ENCODE peak calls at places on chromosome 7, in seven cellular contexts. I, R, F, A, X, K and G are unnamed samples. For H3K4me1 and H3K9me2, the result is how much of the 10 kb centered on the place peaks cover.

GRCh38 chr7:95646350-95646749 is 50.0 kb upstream of the PDK4 start:
- DNase-seq in I (peak), R (no peak), F (no peak), A (no peak), X (no peak), K (no peak), G (no peak)

GRCh38 chr7:116616555-116617059 is 55.4 kb upstream of the MET start:
- DNase-seq in I (no peak), R (peak), F (peak), A (peak), X (no peak), K (no peak), G (no peak)

GRCh38 chr7:76000566-76000965 is 6.2 kb upstream of the TMEM120A start:
- DNase-seq in I (no peak), R (no peak), F (no peak), A (no peak), X (no peak), K (no peak), G (no peak)

GRCh38 chr7:26078437-26079362 is 73.3 kb upstream of the NFE2L3 start:
- DNase-seq in I (peak), R (peak), F (peak), A (peak), X (peak), K (peak), G (peak)

GRCh38 chr7:111855161-111855841 is 293.0 kb upstream of the IMMP2L start:
- DNase-seq in I (peak), R (peak), F (peak), A (peak), X (peak), K (peak), G (peak)

GRCh38 chr7:146375155-146375554 is 258.6 kb downstream of the CNTNAP2 start:
- DNase-seq in I (no peak), R (no peak), F (no peak), A (no peak), X (no peak), K (peak), G (no peak)

GRCh38 chr7:45919947-45920542 is 1.0 kb downstream of the IGFBP3 start:
- DNase-seq in I (no peak), R (no peak), F (peak), A (no peak), X (no peak), K (no peak), G (no peak)

GRCh38 chr7:17948503-17949238 is 8.4 kb upstream of the SNX13 start:
- DNase-seq in I (no peak), R (no peak), F (peak), A (peak), X (no peak), K (no peak), G (no peak)

GRCh38 chr7:2633538-2634264 is 1.9 kb downstream of the TTYH3 start:
- DNase-seq in I (peak), R (no peak), F (peak), A (peak), X (no peak), K (peak), G (peak)

GRCh38 chr7:1028775-1029636 is 15.3 kb upstream of the GPR146 start:
- DNase-seq in I (peak), R (peak), F (peak), A (peak), X (peak), K (peak), G (no peak)

GRCh38 chr7:11343818-11344413 is 370.2 kb downstream of the PHF14 start:
- DNase-seq in I (peak), R (peak), F (peak), A (peak), X (peak), K (peak), G (peak)

GRCh38 chr7:101373812-101374612 is 11.3 kb downstream of the COL26A1 start:
- DNase-seq in I (peak), R (no peak), F (peak), A (peak), X (no peak), K (no peak), G (no peak)

GRCh38 chr7:105838273-105839141 is 37.9 kb downstream of the ATXN7L1 start:
- DNase-seq in I (no peak), R (peak), F (peak), A (no peak), X (no peak), K (peak), G (no peak)

GRCh38 chr7:103811315-103811714 is 178.1 kb downstream of the RELN start:
- DNase-seq in I (no peak), R (no peak), F (no peak), A (no peak), X (no peak), K (peak), G (no peak)

GRCh38 chr7:98474558-98474957 is 73.7 kb upstream of the BAIAP2L1 start:
- DNase-seq in I (no peak), R (no peak), F (peak), A (no peak), X (no peak), K (no peak), G (no peak)

GRCh38 chr7:102286237-102287081 is at the start of gene SH2B2:
- DNase-seq in I (peak), R (peak), F (peak), A (peak), X (peak), K (peak), G (peak)

GRCh38 chr7:71237945-71238344 is 106.0 kb downstream of the GALNT17 start:
- DNase-seq in I (peak), R (peak), F (no peak), A (no peak), X (no peak), K (no peak), G (no peak)

GRCh38 chr7:90192876-90193765 is 18.4 kb upstream of the STEAP2 start:
- DNase-seq in I (no peak), R (no peak), F (peak), A (no peak), X (no peak), K (no peak), G (no peak)

GRCh38 chr7:134327896-134328295 is 11.2 kb upstream of the SLC35B4 start:
- DNase-seq in I (peak), R (peak), F (peak), A (peak), X (peak), K (peak), G (peak)

GRCh38 chr7:117205856-117206255 is 117.0 kb downstream of the WNT2 start:
- DNase-seq in I (no peak), R (no peak), F (no peak), A (no peak), X (no peak), K (no peak), G (no peak)

GRCh38 chr7:101863598-101863997 is 46.2 kb downstream of the CUX1 start:
- DNase-seq in I (no peak), R (no peak), F (no peak), A (no peak), X (peak), K (no peak), G (peak)

GRCh38 chr7:38171558-38172403 is 6.3 kb upstream of the STARD3NL start:
- DNase-seq in I (no peak), R (no peak), F (no peak), A (no peak), X (no peak), K (no peak), G (no peak)

GRCh38 chr7:156998988-156999610 is 11.4 kb downstream of the MNX1 start:
- DNase-seq in I (no peak), R (peak), F (no peak), A (no peak), X (no peak), K (peak), G (no peak)

GRCh38 chr7:100847360-100847759 is 5.2 kb upstream of the SLC12A9 start:
- DNase-seq in I (no peak), R (no peak), F (no peak), A (no peak), X (no peak), K (no peak), G (no peak)

GRCh38 chr7:87575521-87575920 is 25.2 kb downstream of the ABCB1 start:
- DNase-seq in I (no peak), R (no peak), F (peak), A (peak), X (no peak), K (no peak), G (no peak)

DNA sequence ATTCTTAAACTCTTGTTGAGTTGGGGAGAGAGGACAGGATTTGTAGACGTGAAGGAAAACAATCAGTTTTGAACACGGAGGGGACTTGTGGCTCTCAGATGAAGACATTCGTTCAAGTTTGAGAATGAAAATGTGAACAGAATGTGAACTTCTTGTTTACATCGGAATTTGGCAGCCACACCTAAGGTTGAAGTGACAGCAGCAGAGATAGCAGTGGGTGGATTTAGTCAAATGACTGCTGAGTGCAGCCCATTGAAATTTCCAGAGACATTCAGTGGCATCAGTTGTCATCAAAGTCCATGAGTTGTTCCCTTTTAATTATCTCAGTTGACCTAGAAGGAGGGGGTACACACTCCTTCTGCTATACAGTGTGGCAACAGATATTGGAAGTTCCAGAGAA is 280.0 kb downstream of the SEMA3D start:
- DNase-seq in I (no peak), R (no peak), F (no peak), A (no peak), X (no peak), K (no peak), G (no peak)
- H2AFZ ChIP-seq in I (no peak), R (peak), F (no peak), A (no peak), X (no peak), K (no peak), G (no peak)

DNA sequence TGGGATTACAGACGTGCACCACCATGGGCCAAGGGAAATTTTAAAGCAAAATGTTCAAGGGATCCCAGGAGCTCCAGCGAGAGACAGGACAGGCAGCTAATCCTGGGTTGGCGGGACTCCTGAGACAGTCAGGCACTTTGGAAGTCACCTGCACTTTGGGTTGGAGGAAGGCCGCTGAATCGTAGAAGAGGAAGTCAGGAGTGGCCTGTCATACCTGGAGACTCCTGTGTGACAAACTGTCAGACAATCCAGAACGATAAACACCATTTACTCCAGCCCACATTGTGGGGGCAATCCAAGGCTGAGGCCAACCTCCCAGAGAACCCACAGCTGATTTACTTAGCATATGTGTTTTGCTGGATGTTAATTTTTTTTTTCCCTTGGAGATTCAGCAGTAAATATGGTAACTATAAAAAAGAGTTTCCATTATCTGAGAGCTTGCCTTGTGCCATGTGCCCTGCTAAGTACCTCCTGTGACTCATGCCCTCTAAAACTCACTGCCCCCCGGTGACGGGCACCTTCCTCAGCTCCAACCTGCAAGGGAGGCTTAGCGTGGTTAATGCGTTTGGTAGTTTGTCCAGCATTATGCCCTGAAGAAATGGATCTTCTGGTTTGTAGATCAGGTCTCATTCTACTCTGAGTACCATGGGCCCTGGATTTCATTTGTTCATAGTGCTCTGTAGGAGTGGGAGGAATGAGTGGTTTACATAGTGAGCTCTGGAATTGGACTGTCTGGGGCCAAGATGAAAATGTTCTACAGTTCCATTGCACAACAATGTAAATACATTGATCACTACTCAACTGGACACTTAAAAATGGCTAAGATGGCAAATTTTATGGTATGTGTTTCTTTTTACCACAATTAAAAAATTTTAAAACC is 50.9 kb downstream of the ICA1 start:
- DNase-seq in I (no peak), R (no peak), F (no peak), A (no peak), X (no peak), K (no peak), G (no peak)
- H3K4me1 ChIP-seq in I (under half), R (half or more), F (under half), A (under half), X (under half), K (under half), G (under half)

DNA sequence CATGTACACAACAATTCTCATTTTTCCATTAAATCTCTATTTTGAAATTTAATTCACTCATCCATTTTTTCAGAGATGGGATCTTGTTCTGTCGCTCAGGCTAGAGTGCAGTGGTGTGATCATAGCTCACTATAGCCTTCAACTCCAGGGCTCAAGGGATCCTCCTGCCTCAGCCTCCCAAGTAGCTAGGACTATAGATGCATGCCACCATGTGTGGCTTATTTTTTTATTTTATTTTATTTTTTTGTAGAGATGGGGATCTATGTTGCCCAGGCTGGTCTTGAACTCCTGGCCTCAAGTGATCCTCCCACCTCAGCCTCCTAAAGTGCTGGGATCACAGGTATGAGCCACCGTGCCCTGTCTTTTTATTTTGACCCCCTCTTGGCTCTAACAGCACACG is 203.8 kb upstream of the KLF14 start:
- DNase-seq in I (no peak), R (no peak), F (no peak), A (no peak), X (no peak), K (no peak), G (no peak)
- H3K9me2 ChIP-seq in I (under half), R (under half), F (under half), A (under half), X (under half), K (under half), G (under half)

DNA sequence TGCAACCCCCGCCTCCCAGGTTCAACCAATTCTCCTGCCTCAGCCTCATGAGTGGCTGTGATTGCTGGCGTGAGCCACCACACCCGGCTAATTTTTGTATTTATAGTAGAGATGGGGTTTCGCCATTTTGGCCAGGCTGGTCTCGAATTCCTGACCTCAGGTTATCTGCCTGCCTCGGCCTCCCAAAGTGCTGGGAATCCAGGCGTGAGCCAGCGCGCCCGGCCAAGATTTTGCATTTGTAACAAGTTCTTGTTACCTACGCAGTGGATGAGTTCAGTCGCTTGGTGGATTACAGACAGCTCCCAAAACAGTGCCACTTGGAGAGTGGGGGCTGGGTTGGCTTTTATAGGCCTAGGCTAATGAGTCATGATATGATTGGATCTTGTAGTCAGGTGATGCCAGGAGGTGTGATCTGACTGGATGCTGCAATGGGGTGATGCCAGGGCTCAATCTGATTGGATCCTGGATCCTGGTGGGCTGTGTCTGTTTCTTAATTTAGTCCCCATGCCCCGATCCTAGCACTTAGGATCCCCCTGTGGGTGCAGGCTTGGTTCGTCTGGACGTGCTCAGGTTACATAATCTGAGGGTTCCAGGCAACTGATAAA is 20.3 kb downstream of the SBDS start:
- DNase-seq in I (no peak), R (peak), F (no peak), A (no peak), X (no peak), K (no peak), G (no peak)
- H2AFZ ChIP-seq in I (no peak), R (peak), F (no peak), A (no peak), X (no peak), K (no peak), G (no peak)

GRCh38 chr7:140235114-140235513 is 58.3 kb upstream of the KDM7A start:
- DNase-seq in I (no peak), R (no peak), F (no peak), A (no peak), X (no peak), K (no peak), G (no peak)
- H3K4me1 ChIP-seq in I (under half), R (under half), F (under half), A (under half), X (under half), K (under half), G (under half)

GRCh38 chr7:158128572-158128971 is 459.1 kb downstream of the PTPRN2 start:
- DNase-seq in I (no peak), R (no peak), F (no peak), A (no peak), X (no peak), K (no peak), G (no peak)
- H3K9me2 ChIP-seq in I (under half), R (under half), F (under half), A (under half), X (under half), K (under half), G (under half)

DNA sequence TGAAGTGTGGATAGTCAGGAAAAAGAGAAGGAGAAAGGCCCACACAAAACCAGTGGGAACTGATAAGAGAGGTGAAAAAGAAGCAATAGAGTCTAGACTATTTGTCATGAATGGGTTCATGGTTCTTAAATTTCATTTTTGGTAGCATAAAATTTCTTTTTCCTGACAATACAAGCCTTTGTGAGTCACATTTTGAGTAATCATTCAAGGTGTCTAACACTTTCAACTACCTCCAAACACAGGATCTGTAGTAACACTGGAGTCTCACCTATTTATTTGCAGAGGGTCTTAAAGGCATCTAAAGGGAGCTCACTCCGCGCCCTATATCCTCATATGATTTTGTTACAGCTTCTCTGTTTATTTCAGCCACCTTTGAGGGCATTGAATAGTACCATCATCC is 96.0 kb downstream of the SAMD9 start:
- DNase-seq in I (no peak), R (no peak), F (no peak), A (no peak), X (no peak), K (no peak), G (no peak)
- H2AFZ ChIP-seq in I (no peak), R (no peak), F (no peak), A (no peak), X (no peak), K (no peak), G (no peak)